ENCODE peak calls at places on chromosomes 7 and 10, in ten cellular contexts. Q, Z, F, S, G, I, H, Y, A and U are unnamed samples.

GRCh38 chr10:63862860-63863259 is 341.7 kb downstream of the REEP3 start:
- DNase-seq in H (no peak), A (no peak), Y (no peak), Q (no peak), F (no peak), S (no peak), G (no peak), Z (no peak), I (no peak), U (no peak)

GRCh38 chr7:767941-768729 is 41.1 kb upstream of the PRKAR1B start:
- DNase-seq in I (no peak), Y (no peak), Q (no peak), A (no peak), S (no peak), Z (peak), F (no peak), G (no peak), H (no peak), U (no peak)

GRCh38 chr10:94443052-94443451 is 40.7 kb downstream of the TBC1D12 start:
- DNase-seq in H (no peak), F (no peak), Q (no peak), Z (no peak), A (no peak), Y (no peak), G (no peak), S (no peak), I (no peak), U (no peak)

GRCh38 chr10:71963351-71963755 is 842 bp upstream of the CHST3 start:
- DNase-seq in Z (peak), Y (peak), G (no peak), I (no peak), F (peak), S (peak), H (no peak), A (no peak), Q (peak), U (no peak)

GRCh38 chr10:29784175-29784773 is 149.5 kb upstream of the SVIL start:
- DNase-seq in I (no peak), Y (peak), Q (peak), S (no peak), F (peak), G (no peak), H (peak), Z (peak), A (no peak), U (no peak)

GRCh38 chr10:46254007-46254383 is 32.8 kb upstream of the ANTXRL start:
- DNase-seq in H (peak), G (no peak), S (no peak), I (no peak), Q (no peak), Z (no peak), Y (no peak), A (no peak), F (no peak), U (no peak)

GRCh38 chr10:49512121-49512809 is 26.7 kb downstream of the ERCC6 start:
- DNase-seq in H (no peak), G (peak), Z (peak), A (no peak), Y (peak), F (no peak), Q (no peak), S (no peak), I (peak), U (peak)

GRCh38 chr10:79585870-79586527 is 24.7 kb upstream of the SFTPA1 start:
- DNase-seq in Q (no peak), F (no peak), Z (no peak), Y (no peak), I (no peak), H (no peak), A (peak), S (no peak), G (no peak), U (no peak)

GRCh38 chr10:102837230-102837721 is at the start of gene CYP17A1:
- DNase-seq in G (no peak), Y (peak), Q (no peak), I (no peak), S (no peak), H (peak), Z (peak), A (peak), F (no peak), U (no peak)

GRCh38 chr7:102190777-102191176 is 95.9 kb upstream of the SH2B2 start:
- DNase-seq in A (no peak), Y (no peak), G (no peak), I (no peak), H (no peak), Q (no peak), Z (no peak), S (no peak), F (no peak), U (no peak)

GRCh38 chr10:101012525-101013364 is 13.1 kb downstream of the LZTS2 start:
- DNase-seq in Y (peak), I (peak), H (peak), Q (peak), Z (peak), A (peak), F (peak), G (peak), S (peak), U (peak)

GRCh38 chr10:59580257-59580863 is 129.3 kb downstream of the SLC16A9 start:
- DNase-seq in Z (peak), A (no peak), I (peak), G (peak), F (no peak), H (no peak), Y (peak), Q (no peak), S (no peak), U (no peak)

GRCh38 chr10:85606401-85606800 is 760.2 kb downstream of the GRID1 start:
- DNase-seq in S (no peak), A (no peak), I (no peak), Q (no peak), Z (no peak), G (no peak), F (no peak), Y (no peak), H (no peak), U (no peak)

GRCh38 chr10:2414562-2414961 is 652.8 kb upstream of the PFKP start:
- DNase-seq in S (no peak), H (no peak), I (no peak), Q (no peak), G (no peak), Y (no peak), F (no peak), Z (no peak), A (no peak), U (no peak)

GRCh38 chr10:126278846-126279245 is 109.4 kb downstream of the ADAM12 start:
- DNase-seq in S (no peak), G (no peak), F (no peak), H (no peak), Y (no peak), Q (no peak), I (no peak), A (no peak), Z (no peak), U (no peak)

GRCh38 chr7:156015237-156016020 is 203.2 kb upstream of the SHH start:
- DNase-seq in F (no peak), Y (no peak), H (peak), S (no peak), I (no peak), A (no peak), Q (no peak), G (no peak), Z (no peak), U (no peak)

GRCh38 chr7:148288592-148289151 is 301.9 kb upstream of the C7orf33 start:
- DNase-seq in Q (no peak), A (no peak), Y (no peak), S (no peak), G (no peak), F (no peak), H (no peak), Z (no peak), I (no peak), U (no peak)

GRCh38 chr10:103566536-103566935 is 73.0 kb downstream of the NEURL1 start:
- DNase-seq in F (no peak), I (no peak), Q (no peak), A (no peak), Y (no peak), Z (no peak), G (no peak), H (no peak), S (no peak), U (no peak)

GRCh38 chr7:157544226-157544625 is 207.4 kb downstream of the DNAJB6 start:
- DNase-seq in S (no peak), G (no peak), A (peak), Z (no peak), F (peak), H (no peak), I (no peak), Y (no peak), Q (peak), U (no peak)

GRCh38 chr7:128793184-128793552 is 1.4 kb downstream of the CCDC136 start:
- DNase-seq in Y (no peak), I (no peak), H (no peak), G (no peak), Q (no peak), A (no peak), F (no peak), Z (no peak), S (no peak), U (no peak)

GRCh38 chr10:86632009-86632800 is 22.1 kb upstream of the OPN4 start:
- DNase-seq in Z (no peak), I (no peak), Y (peak), G (peak), S (peak), H (peak), F (peak), Q (no peak), A (no peak), U (no peak)

GRCh38 chr10:102399217-102400021 is 3.9 kb downstream of the NFKB2 start:
- DNase-seq in F (peak), Q (peak), G (peak), I (peak), S (peak), Y (peak), A (peak), Z (peak), H (peak), U (peak)

GRCh38 chr7:35799846-35800717 is 775 bp upstream of the SEPTIN7 start:
- DNase-seq in Y (peak), S (peak), H (peak), Q (peak), F (peak), A (peak), I (peak), Z (peak), G (peak), U (peak)

GRCh38 chr10:22573820-22574569 is 140.4 kb downstream of the PIP4K2A start:
- DNase-seq in S (no peak), G (no peak), H (no peak), F (no peak), Z (peak), Y (peak), I (peak), Q (no peak), A (no peak), U (peak)

GRCh38 chr7:7136857-7137309 is 45.5 kb upstream of the C1GALT1 start:
- DNase-seq in A (no peak), G (no peak), Z (no peak), Q (no peak), H (no peak), I (no peak), F (no peak), Y (no peak), S (no peak), U (no peak)

GRCh38 chr7:100639995-100640394 is 1.4 kb downstream of the TFR2 start:
- DNase-seq in G (no peak), Z (no peak), Q (no peak), F (no peak), Y (no peak), I (no peak), H (no peak), A (no peak), S (no peak), U (no peak)

GRCh38 chr7:80882213-80882801 is 36.5 kb downstream of the SEMA3C start:
- DNase-seq in Z (no peak), G (no peak), I (no peak), Y (no peak), Q (no peak), H (no peak), F (no peak), A (no peak), S (no peak), U (no peak)

GRCh38 chr10:107474650-107475049 is 310.1 kb upstream of the SORCS1 start:
- DNase-seq in S (no peak), H (no peak), A (no peak), Y (no peak), Z (no peak), G (no peak), Q (no peak), I (peak), F (no peak), U (no peak)

GRCh38 chr7:867001-867405 is 9.4 kb upstream of the GET4 start:
- DNase-seq in Y (no peak), Z (peak), F (peak), G (no peak), A (no peak), S (peak), I (no peak), Q (peak), H (peak), U (no peak)

GRCh38 chr7:19375986-19376385 is 230.8 kb upstream of the FERD3L start:
- DNase-seq in H (no peak), S (no peak), Z (no peak), Q (no peak), I (no peak), Y (no peak), F (no peak), A (no peak), G (no peak), U (no peak)

GRCh38 chr7:132049462-132050304 is 493.3 kb upstream of the PODXL start:
- DNase-seq in G (peak), H (peak), A (no peak), Q (no peak), I (peak), Y (peak), F (no peak), S (no peak), Z (peak), U (peak)

GRCh38 chr10:130108934-130109604 is 1.6 kb downstream of the C10orf143 start:
- DNase-seq in S (no peak), G (no peak), Y (no peak), Z (no peak), A (no peak), I (no peak), F (no peak), Q (no peak), H (no peak), U (peak)

GRCh38 chr10:62083413-62083794 is 181.9 kb downstream of the ARID5B start:
- DNase-seq in S (no peak), G (no peak), F (no peak), I (no peak), Q (no peak), H (no peak), Y (peak), A (no peak), Z (peak), U (no peak)

GRCh38 chr10:58508316-58508715 is 4.4 kb upstream of the BICC1 start:
- DNase-seq in Q (no peak), F (no peak), I (no peak), Z (peak), G (no peak), S (no peak), A (no peak), H (no peak), Y (peak), U (no peak)

GRCh38 chr10:103763374-103764202 is 91.8 kb downstream of the SH3PXD2A start:
- DNase-seq in I (no peak), S (no peak), A (no peak), Z (peak), Y (peak), H (no peak), F (no peak), G (no peak), Q (no peak), U (peak)

DNA sequence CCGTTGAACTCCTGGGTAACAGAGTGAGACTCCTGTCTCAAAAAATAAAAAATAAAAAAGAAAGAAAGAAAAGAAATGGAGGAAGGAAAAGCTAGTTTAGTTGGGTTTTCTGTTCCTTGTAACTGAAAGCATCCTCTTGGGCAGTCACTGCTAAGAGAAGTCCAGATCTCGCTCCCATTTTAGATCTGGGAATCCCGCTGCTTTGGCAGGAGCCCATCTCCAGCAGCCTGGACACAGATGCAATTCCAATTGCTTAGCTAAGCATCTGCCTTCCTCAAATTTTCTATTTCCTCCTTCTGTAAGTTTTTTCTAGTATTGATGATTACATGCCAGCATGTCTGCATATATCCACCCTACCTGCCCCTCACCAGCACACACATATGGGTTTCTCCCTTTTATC is 54.1 kb downstream of the DENND2A start:
- DNase-seq in Q (no peak), S (peak), H (no peak), Y (no peak), G (no peak), I (no peak), A (no peak), Z (no peak), F (no peak), U (no peak)
- TF ChIP-seq CTCF in Q (no peak), S (no peak), H (no peak), Y (no peak), G (no peak), I (no peak), A (no peak), Z (no peak), F (no peak), U (no peak)

GRCh38 chr7:82600601-82601000 is 157.0 kb upstream of the CACNA2D1 start:
- DNase-seq in A (no peak), Q (no peak), G (no peak), H (no peak), I (no peak), Y (no peak), S (no peak), F (no peak), Z (no peak), U (no peak)
- H3K4me3 ChIP-seq in A (no peak), Q (no peak), G (no peak), H (no peak), I (no peak), Y (no peak), S (no peak), F (no peak), Z (no peak), U (no peak)

GRCh38 chr10:70265032-70265689 is 18.6 kb downstream of the NPFFR1 start:
- DNase-seq in H (no peak), I (peak), F (no peak), G (peak), Q (no peak), S (no peak), A (no peak), Z (no peak), Y (peak), U (peak)
- TF ChIP-seq CTCF in H (no peak), I (peak), F (no peak), G (peak), Q (no peak), S (peak), A (peak), Z (peak), Y (no peak), U (peak)

DNA sequence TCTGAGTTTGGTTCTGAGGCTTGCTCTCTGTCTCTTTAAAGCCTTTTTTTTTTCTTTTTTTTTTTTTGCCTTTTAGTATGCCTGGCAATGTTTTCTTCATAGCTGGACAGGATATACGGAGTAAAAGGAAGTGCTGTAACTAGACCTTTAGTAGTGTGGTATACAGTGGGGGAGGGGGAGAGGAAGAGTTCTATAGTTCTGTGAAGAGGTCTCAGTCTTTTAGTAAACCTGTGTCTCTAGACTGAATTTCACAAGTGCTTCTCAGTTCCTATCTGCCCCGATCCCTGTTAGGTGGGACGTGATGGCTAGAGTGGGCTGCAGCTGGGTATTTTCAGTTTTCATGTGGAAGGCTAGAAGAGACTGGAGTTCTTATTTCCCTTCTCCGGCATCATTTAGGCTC is 3.1 kb upstream of the ABCC2 start:
- DNase-seq in S (no peak), I (no peak), F (no peak), Z (peak), Q (no peak), G (peak), Y (peak), H (no peak), A (no peak), U (peak)
- H3K4me3 ChIP-seq in S (no peak), I (no peak), F (peak), Z (peak), Q (no peak), G (no peak), Y (peak), H (no peak), A (no peak), U (peak)

GRCh38 chr10:112475565-112476233 is 28.7 kb downstream of the VTI1A start:
- DNase-seq in Y (peak), I (peak), G (no peak), F (no peak), S (no peak), Q (no peak), H (no peak), A (no peak), Z (peak), U (no peak)
- TF ChIP-seq CTCF in Y (peak), I (peak), G (peak), F (peak), S (peak), Q (no peak), H (no peak), A (peak), Z (peak), U (peak)

DNA sequence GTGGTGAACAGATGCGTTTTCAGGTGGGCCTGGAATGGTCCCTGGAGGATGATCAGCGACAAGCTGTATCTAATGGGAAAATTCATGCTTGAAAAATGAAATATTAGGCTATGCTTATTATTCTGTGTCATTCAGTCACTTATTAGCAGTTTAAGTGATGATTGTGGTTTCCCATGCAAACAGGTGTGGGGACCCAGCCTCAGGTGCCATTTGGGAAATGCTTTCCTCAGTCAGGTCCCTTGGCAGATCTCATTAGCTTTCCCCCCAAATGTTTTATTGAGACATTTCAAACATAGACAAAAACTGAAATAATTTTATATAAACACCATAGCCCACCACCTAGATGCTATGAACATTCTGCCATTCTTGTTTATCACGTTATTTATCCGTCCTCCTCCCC is 411 bp upstream of the SNX10 start:
- DNase-seq in Q (no peak), Y (no peak), H (no peak), F (no peak), G (no peak), Z (no peak), A (no peak), S (no peak), I (no peak), U (no peak)
- H3K4me3 ChIP-seq in Q (peak), Y (no peak), H (peak), F (peak), G (peak), Z (peak), A (peak), S (peak), I (peak), U (peak)

GRCh38 chr7:119905495-119905894 is 367.5 kb upstream of the KCND2 start:
- DNase-seq in Z (no peak), S (no peak), F (no peak), A (no peak), I (no peak), G (no peak), Q (no peak), Y (no peak), H (no peak), U (no peak)
- TF ChIP-seq CTCF in Z (no peak), S (no peak), F (no peak), A (no peak), I (no peak), G (no peak), Q (no peak), Y (no peak), H (no peak), U (no peak)